ENCODE peak calls at places on chromosomes 11 and 22, in six cellular contexts. One of them, this sample, is unnamed.

GRCh38 chr22:30308518-30309230 is 18.1 kb downstream of the TBC1D10A start:
- DNase-seq in glutamatergic neuron: no peak
- DNase-seq in fibroblast of lung: peak
- DNase-seq in breast epithelium: no peak
- DNase-seq in WTC11: no peak
- DNase-seq in thoracic aorta: no peak
- DNase-seq in this sample: peak

GRCh38 chr11:123055132-123055924 is 6.6 kb downstream of the HSPA8 start:
- DNase-seq in glutamatergic neuron: no peak
- DNase-seq in fibroblast of lung: no peak
- DNase-seq in breast epithelium: no peak
- DNase-seq in WTC11: no peak
- DNase-seq in thoracic aorta: no peak
- DNase-seq in this sample: no peak

GRCh38 chr11:115222218-115222862 is 281.9 kb downstream of the CADM1 start:
- DNase-seq in glutamatergic neuron: no peak
- DNase-seq in fibroblast of lung: peak
- DNase-seq in breast epithelium: no peak
- DNase-seq in WTC11: no peak
- DNase-seq in thoracic aorta: no peak
- DNase-seq in this sample: peak

GRCh38 chr22:19879996-19880785 is 25.5 kb upstream of the GNB1L start:
- DNase-seq in glutamatergic neuron: peak
- DNase-seq in fibroblast of lung: no peak
- DNase-seq in breast epithelium: no peak
- DNase-seq in WTC11: peak
- DNase-seq in thoracic aorta: no peak
- DNase-seq in this sample: no peak

GRCh38 chr11:9460322-9461067 is at the start of gene ZNF143:
- DNase-seq in glutamatergic neuron: peak
- DNase-seq in fibroblast of lung: peak
- DNase-seq in breast epithelium: peak
- DNase-seq in WTC11: peak
- DNase-seq in thoracic aorta: peak
- DNase-seq in this sample: peak

GRCh38 chr11:124174001-124174400 is 9.1 kb upstream of the OR10D3 start:
- DNase-seq in glutamatergic neuron: no peak
- DNase-seq in fibroblast of lung: peak
- DNase-seq in breast epithelium: no peak
- DNase-seq in WTC11: no peak
- DNase-seq in thoracic aorta: no peak
- DNase-seq in this sample: peak

GRCh38 chr11:46696212-46696558 is 4.2 kb downstream of the ARHGAP1 start:
- DNase-seq in glutamatergic neuron: no peak
- DNase-seq in fibroblast of lung: no peak
- DNase-seq in breast epithelium: no peak
- DNase-seq in WTC11: no peak
- DNase-seq in thoracic aorta: no peak
- DNase-seq in this sample: no peak

GRCh38 chr11:105718641-105719040 is 108.8 kb downstream of the GRIA4 start:
- DNase-seq in glutamatergic neuron: no peak
- DNase-seq in fibroblast of lung: no peak
- DNase-seq in breast epithelium: no peak
- DNase-seq in WTC11: no peak
- DNase-seq in thoracic aorta: no peak
- DNase-seq in this sample: no peak

GRCh38 chr22:39297490-39298193 is 21.8 kb downstream of the RPL3 start:
- DNase-seq in glutamatergic neuron: no peak
- DNase-seq in fibroblast of lung: no peak
- DNase-seq in breast epithelium: peak
- DNase-seq in WTC11: no peak
- DNase-seq in thoracic aorta: no peak
- DNase-seq in this sample: no peak

GRCh38 chr11:123800041-123800440 is 6.1 kb downstream of the OR6M1 start:
- DNase-seq in glutamatergic neuron: peak
- DNase-seq in fibroblast of lung: no peak
- DNase-seq in breast epithelium: no peak
- DNase-seq in WTC11: no peak
- DNase-seq in thoracic aorta: no peak
- DNase-seq in this sample: no peak

GRCh38 chr11:65573391-65574146 is 1.2 kb downstream of the FAM89B start:
- DNase-seq in glutamatergic neuron: no peak
- DNase-seq in fibroblast of lung: no peak
- DNase-seq in breast epithelium: no peak
- DNase-seq in WTC11: no peak
- DNase-seq in thoracic aorta: peak
- DNase-seq in this sample: no peak

GRCh38 chr11:116035972-116036371 is 531.8 kb upstream of the CADM1 start:
- DNase-seq in glutamatergic neuron: peak
- DNase-seq in fibroblast of lung: no peak
- DNase-seq in breast epithelium: no peak
- DNase-seq in WTC11: no peak
- DNase-seq in thoracic aorta: no peak
- DNase-seq in this sample: no peak

GRCh38 chr22:38873469-38874411 is 1.7 kb upstream of the CBX6 start:
- DNase-seq in glutamatergic neuron: no peak
- DNase-seq in fibroblast of lung: no peak
- DNase-seq in breast epithelium: peak
- DNase-seq in WTC11: no peak
- DNase-seq in thoracic aorta: no peak
- DNase-seq in this sample: no peak

GRCh38 chr11:69274531-69275016 is 19.4 kb upstream of the MYEOV start:
- DNase-seq in glutamatergic neuron: no peak
- DNase-seq in fibroblast of lung: no peak
- DNase-seq in breast epithelium: peak
- DNase-seq in WTC11: no peak
- DNase-seq in thoracic aorta: no peak
- DNase-seq in this sample: no peak

GRCh38 chr22:43476341-43476740 is 64.5 kb downstream of the MPPED1 start:
- DNase-seq in glutamatergic neuron: no peak
- DNase-seq in fibroblast of lung: no peak
- DNase-seq in breast epithelium: no peak
- DNase-seq in WTC11: peak
- DNase-seq in thoracic aorta: no peak
- DNase-seq in this sample: no peak

GRCh38 chr22:46609175-46609690 is 11.0 kb upstream of the GRAMD4 start:
- DNase-seq in glutamatergic neuron: no peak
- DNase-seq in fibroblast of lung: no peak
- DNase-seq in breast epithelium: no peak
- DNase-seq in WTC11: no peak
- DNase-seq in thoracic aorta: no peak
- DNase-seq in this sample: no peak

GRCh38 chr11:128291835-128292234 is 295.5 kb downstream of the ETS1 start:
- DNase-seq in glutamatergic neuron: no peak
- DNase-seq in fibroblast of lung: no peak
- DNase-seq in breast epithelium: no peak
- DNase-seq in WTC11: no peak
- DNase-seq in thoracic aorta: no peak
- DNase-seq in this sample: no peak

GRCh38 chr11:35163707-35164496 is 24.9 kb downstream of the CD44 start:
- DNase-seq in glutamatergic neuron: no peak
- DNase-seq in fibroblast of lung: no peak
- DNase-seq in breast epithelium: no peak
- DNase-seq in WTC11: no peak
- DNase-seq in thoracic aorta: no peak
- DNase-seq in this sample: no peak
- TF ChIP-seq CTCF in glutamatergic neuron: no peak
- TF ChIP-seq CTCF in fibroblast of lung: peak
- TF ChIP-seq CTCF in breast epithelium: no peak
- TF ChIP-seq CTCF in WTC11: no peak
- TF ChIP-seq CTCF in thoracic aorta: no peak
- TF ChIP-seq CTCF in this sample: peak

GRCh38 chr11:97087419-97087818 is 697.6 kb downstream of the JRKL start:
- DNase-seq in glutamatergic neuron: no peak
- DNase-seq in fibroblast of lung: no peak
- DNase-seq in breast epithelium: no peak
- DNase-seq in WTC11: no peak
- DNase-seq in thoracic aorta: no peak
- DNase-seq in this sample: no peak

DNA sequence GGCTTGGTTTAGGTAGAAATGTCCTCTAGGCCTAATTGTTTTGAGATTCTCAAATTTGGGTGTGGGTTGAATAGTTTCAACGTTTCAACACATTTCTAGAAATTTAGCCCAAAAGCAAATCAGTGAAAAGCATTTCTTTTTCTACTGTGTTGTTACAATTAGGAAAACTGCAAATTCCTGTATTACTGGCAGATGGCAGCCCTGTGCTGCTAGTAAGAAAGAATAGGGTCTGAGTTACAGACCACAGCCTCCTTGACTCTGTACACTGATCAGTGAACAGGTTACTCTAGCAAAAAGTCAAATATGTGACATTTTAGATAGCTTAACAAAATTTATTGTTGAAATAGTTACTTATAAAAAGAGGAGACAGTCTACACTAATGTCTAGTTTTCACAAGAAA is 703.0 kb downstream of the JRKL start:
- DNase-seq in glutamatergic neuron: no peak
- DNase-seq in fibroblast of lung: no peak
- DNase-seq in breast epithelium: no peak
- DNase-seq in WTC11: no peak
- DNase-seq in thoracic aorta: no peak
- DNase-seq in this sample: no peak
- TF ChIP-seq CTCF in glutamatergic neuron: no peak
- TF ChIP-seq CTCF in fibroblast of lung: no peak
- TF ChIP-seq CTCF in breast epithelium: no peak
- TF ChIP-seq CTCF in WTC11: no peak
- TF ChIP-seq CTCF in thoracic aorta: no peak
- TF ChIP-seq CTCF in this sample: no peak

GRCh38 chr11:132114185-132114584 is 743.8 kb downstream of the NTM start:
- DNase-seq in glutamatergic neuron: peak
- DNase-seq in fibroblast of lung: no peak
- DNase-seq in breast epithelium: no peak
- DNase-seq in WTC11: peak
- DNase-seq in thoracic aorta: no peak
- DNase-seq in this sample: no peak
- TF ChIP-seq CTCF in glutamatergic neuron: peak
- TF ChIP-seq CTCF in fibroblast of lung: peak
- TF ChIP-seq CTCF in breast epithelium: no peak
- TF ChIP-seq CTCF in WTC11: no peak
- TF ChIP-seq CTCF in thoracic aorta: no peak
- TF ChIP-seq CTCF in this sample: peak

DNA sequence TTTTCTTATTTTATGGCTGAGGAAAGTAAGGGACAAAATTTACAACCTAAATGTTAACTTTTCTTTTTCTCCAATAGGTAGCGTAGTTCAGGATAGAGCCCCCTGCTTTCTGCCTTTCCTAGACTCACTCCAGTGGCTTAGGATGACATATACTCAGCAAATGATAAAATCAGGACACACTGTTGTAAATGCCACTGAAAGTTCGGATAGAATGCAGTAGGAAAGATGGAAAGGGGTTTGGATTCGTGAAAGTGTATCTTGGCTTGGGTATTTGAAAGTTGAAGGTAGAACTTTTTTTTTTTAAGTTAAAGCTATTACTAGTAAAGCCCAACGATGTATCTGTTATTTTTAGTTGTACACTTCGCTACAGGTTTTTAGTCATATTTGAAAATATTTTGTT is 2.2 kb downstream of the DYNC2H1 start:
- DNase-seq in glutamatergic neuron: no peak
- DNase-seq in fibroblast of lung: no peak
- DNase-seq in breast epithelium: no peak
- DNase-seq in WTC11: no peak
- DNase-seq in thoracic aorta: no peak
- DNase-seq in this sample: no peak
- TF ChIP-seq CTCF in glutamatergic neuron: no peak
- TF ChIP-seq CTCF in fibroblast of lung: no peak
- TF ChIP-seq CTCF in breast epithelium: no peak
- TF ChIP-seq CTCF in WTC11: no peak
- TF ChIP-seq CTCF in thoracic aorta: no peak
- TF ChIP-seq CTCF in this sample: no peak

GRCh38 chr11:132839226-132839625 is 693.1 kb downstream of the OPCML start:
- DNase-seq in glutamatergic neuron: no peak
- DNase-seq in fibroblast of lung: no peak
- DNase-seq in breast epithelium: no peak
- DNase-seq in WTC11: no peak
- DNase-seq in thoracic aorta: no peak
- DNase-seq in this sample: no peak
- TF ChIP-seq CTCF in glutamatergic neuron: no peak
- TF ChIP-seq CTCF in fibroblast of lung: no peak
- TF ChIP-seq CTCF in breast epithelium: no peak
- TF ChIP-seq CTCF in WTC11: no peak
- TF ChIP-seq CTCF in thoracic aorta: no peak
- TF ChIP-seq CTCF in this sample: no peak

GRCh38 chr11:119602745-119603373 is 126.1 kb downstream of the NECTIN1 start:
- DNase-seq in glutamatergic neuron: no peak
- DNase-seq in fibroblast of lung: no peak
- DNase-seq in breast epithelium: no peak
- DNase-seq in WTC11: peak
- DNase-seq in thoracic aorta: no peak
- DNase-seq in this sample: no peak
- TF ChIP-seq CTCF in glutamatergic neuron: no peak
- TF ChIP-seq CTCF in fibroblast of lung: no peak
- TF ChIP-seq CTCF in breast epithelium: no peak
- TF ChIP-seq CTCF in WTC11: no peak
- TF ChIP-seq CTCF in thoracic aorta: no peak
- TF ChIP-seq CTCF in this sample: peak

GRCh38 chr22:29109853-29110252 is 37.0 kb downstream of the KREMEN1 start:
- DNase-seq in glutamatergic neuron: no peak
- DNase-seq in fibroblast of lung: peak
- DNase-seq in breast epithelium: no peak
- DNase-seq in WTC11: no peak
- DNase-seq in thoracic aorta: no peak
- DNase-seq in this sample: peak

GRCh38 chr22:29110946-29111345 is 38.1 kb downstream of the KREMEN1 start:
- DNase-seq in glutamatergic neuron: no peak
- DNase-seq in fibroblast of lung: no peak
- DNase-seq in breast epithelium: no peak
- DNase-seq in WTC11: no peak
- DNase-seq in thoracic aorta: no peak
- DNase-seq in this sample: no peak

GRCh38 chr22:29113329-29113728 is 40.5 kb downstream of the KREMEN1 start:
- DNase-seq in glutamatergic neuron: no peak
- DNase-seq in fibroblast of lung: peak
- DNase-seq in breast epithelium: no peak
- DNase-seq in WTC11: no peak
- DNase-seq in thoracic aorta: no peak
- DNase-seq in this sample: no peak

GRCh38 chr22:29112680-29113079 is 39.8 kb downstream of the KREMEN1 start:
- DNase-seq in glutamatergic neuron: no peak
- DNase-seq in fibroblast of lung: no peak
- DNase-seq in breast epithelium: no peak
- DNase-seq in WTC11: no peak
- DNase-seq in thoracic aorta: no peak
- DNase-seq in this sample: no peak

GRCh38 chr22:29112102-29112501 is 39.3 kb downstream of the KREMEN1 start:
- DNase-seq in glutamatergic neuron: no peak
- DNase-seq in fibroblast of lung: no peak
- DNase-seq in breast epithelium: no peak
- DNase-seq in WTC11: no peak
- DNase-seq in thoracic aorta: no peak
- DNase-seq in this sample: no peak
- TF ChIP-seq CTCF in glutamatergic neuron: no peak
- TF ChIP-seq CTCF in fibroblast of lung: no peak
- TF ChIP-seq CTCF in breast epithelium: no peak
- TF ChIP-seq CTCF in WTC11: no peak
- TF ChIP-seq CTCF in thoracic aorta: no peak
- TF ChIP-seq CTCF in this sample: no peak

GRCh38 chr11:77400775-77401469 is 73.0 kb downstream of the PAK1 start:
- DNase-seq in glutamatergic neuron: no peak
- DNase-seq in fibroblast of lung: no peak
- DNase-seq in breast epithelium: no peak
- DNase-seq in WTC11: no peak
- DNase-seq in thoracic aorta: no peak
- DNase-seq in this sample: no peak
- TF ChIP-seq CTCF in glutamatergic neuron: no peak
- TF ChIP-seq CTCF in fibroblast of lung: no peak
- TF ChIP-seq CTCF in breast epithelium: no peak
- TF ChIP-seq CTCF in WTC11: no peak
- TF ChIP-seq CTCF in thoracic aorta: no peak
- TF ChIP-seq CTCF in this sample: no peak

GRCh38 chr11:59144579-59145345 is 2.1 kb downstream of the FAM111A start:
- DNase-seq in glutamatergic neuron: peak
- DNase-seq in fibroblast of lung: peak
- DNase-seq in breast epithelium: peak
- DNase-seq in WTC11: peak
- DNase-seq in thoracic aorta: peak
- DNase-seq in this sample: peak
- TF ChIP-seq CTCF in glutamatergic neuron: no peak
- TF ChIP-seq CTCF in fibroblast of lung: no peak
- TF ChIP-seq CTCF in breast epithelium: no peak
- TF ChIP-seq CTCF in WTC11: no peak
- TF ChIP-seq CTCF in thoracic aorta: no peak
- TF ChIP-seq CTCF in this sample: peak

This sample was measured in fibroblast of villous mesenchyme.